ENCODE peak calls at places on chromosomes 5 and 9, in five cellular contexts. One of them, this sample, is unnamed.

GRCh38 chr5:174172104-174172965 is 126.8 kb downstream of the NSG2 start:
- DNase-seq in IMR-90: no peak
- DNase-seq in H1: no peak
- DNase-seq in H9: peak; percentile 43
- DNase-seq in neuronal stem cell: peak; percentile 79
- DNase-seq in this sample: no peak

GRCh38 chr5:143542798-143543144 is 139.3 kb upstream of the NR3C1 start:
- DNase-seq in IMR-90: no peak
- DNase-seq in neuronal stem cell: no peak
- DNase-seq in H9: no peak
- DNase-seq in H1: no peak
- DNase-seq in this sample: no peak

GRCh38 chr9:121748080-121748479 is 96.6 kb downstream of the DAB2IP start:
- DNase-seq in H9: no peak
- DNase-seq in IMR-90: peak; percentile 37
- DNase-seq in H1: no peak
- DNase-seq in neuronal stem cell: no peak
- DNase-seq in this sample: no peak

GRCh38 chr5:39399135-39400036 is 25.4 kb downstream of the DAB2 start:
- DNase-seq in neuronal stem cell: no peak
- DNase-seq in H1: no peak
- DNase-seq in IMR-90: peak; percentile 98
- DNase-seq in H9: no peak
- DNase-seq in this sample: peak; percentile 98

GRCh38 chr9:92236915-92237314 is 56.6 kb downstream of the IARS1 start:
- DNase-seq in neuronal stem cell: no peak
- DNase-seq in IMR-90: no peak
- DNase-seq in H9: no peak
- DNase-seq in H1: no peak
- DNase-seq in this sample: no peak

GRCh38 chr9:76510041-76510440 is 51.1 kb downstream of the GCNT1 start:
- DNase-seq in H1: no peak
- DNase-seq in IMR-90: peak; percentile 55
- DNase-seq in neuronal stem cell: no peak
- DNase-seq in H9: no peak
- DNase-seq in this sample: no peak

GRCh38 chr5:91983869-91984268 is 600.8 kb upstream of the ARRDC3 start:
- DNase-seq in H1: no peak
- DNase-seq in neuronal stem cell: no peak
- DNase-seq in IMR-90: peak; percentile 11
- DNase-seq in H9: no peak
- DNase-seq in this sample: no peak

GRCh38 chr5:135567661-135568060 is 11.1 kb downstream of the CXCL14 start:
- DNase-seq in H1: no peak
- DNase-seq in neuronal stem cell: no peak
- DNase-seq in IMR-90: peak; percentile 35
- DNase-seq in H9: no peak
- DNase-seq in this sample: no peak

GRCh38 chr9:13569706-13570423 is 290.4 kb upstream of the MPDZ start:
- DNase-seq in H9: no peak
- DNase-seq in IMR-90: no peak
- DNase-seq in H1: no peak
- DNase-seq in neuronal stem cell: no peak
- DNase-seq in this sample: no peak
- H4K8ac ChIP-seq in H9: no peak overlapping the region
- H4K8ac ChIP-seq in IMR-90: no peak overlapping the region
- H4K8ac ChIP-seq in H1: no peak overlapping the region
- H4K8ac ChIP-seq in neuronal stem cell: no peak overlapping the region
- H4K8ac ChIP-seq in this sample: no peak overlapping the region

DNA sequence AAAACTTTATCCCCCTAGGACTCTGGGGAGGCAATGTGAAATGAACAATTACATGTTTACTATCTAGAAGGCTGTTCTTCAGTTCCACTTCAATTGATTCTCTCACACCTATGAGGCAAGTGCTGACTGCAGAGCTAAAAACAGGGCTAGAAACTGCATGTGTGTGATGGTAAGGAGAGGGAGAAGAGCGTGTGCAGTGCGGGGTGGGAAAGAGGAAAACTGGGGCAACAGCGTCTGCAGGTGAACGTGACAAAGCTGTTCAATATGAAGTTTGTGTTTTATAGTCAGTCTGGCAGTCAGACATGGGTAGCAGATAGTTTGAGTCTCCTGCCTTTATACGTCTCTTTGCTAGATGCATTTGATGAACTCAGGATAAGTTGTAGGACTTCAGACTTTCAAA is 6.6 kb upstream of the COMMD10 start:
- DNase-seq in IMR-90: no peak
- DNase-seq in H1: no peak
- DNase-seq in H9: no peak
- DNase-seq in neuronal stem cell: no peak
- DNase-seq in this sample: no peak
- H3K27ac ChIP-seq in IMR-90: no peak overlapping the region
- H3K27ac ChIP-seq in H1: no peak overlapping the region
- H3K27ac ChIP-seq in H9: no peak overlapping the region
- H3K27ac ChIP-seq in neuronal stem cell: no peak overlapping the region
- H3K27ac ChIP-seq in this sample: no peak overlapping the region

GRCh38 chr9:133029994-133030316 is 842 bp upstream of the GTF3C5 start:
- DNase-seq in neuronal stem cell: no peak
- DNase-seq in H1: no peak
- DNase-seq in IMR-90: no peak
- DNase-seq in H9: no peak
- DNase-seq in this sample: no peak
- H3K4ac ChIP-seq in neuronal stem cell: no peak overlapping the region
- H3K4ac ChIP-seq in H1: no peak overlapping the region
- H3K4ac ChIP-seq in IMR-90: peak overlapping the region; percentile 95
- H3K4ac ChIP-seq in H9: no peak overlapping the region
- H3K4ac ChIP-seq in this sample: peak overlapping the region; percentile 86

DNA sequence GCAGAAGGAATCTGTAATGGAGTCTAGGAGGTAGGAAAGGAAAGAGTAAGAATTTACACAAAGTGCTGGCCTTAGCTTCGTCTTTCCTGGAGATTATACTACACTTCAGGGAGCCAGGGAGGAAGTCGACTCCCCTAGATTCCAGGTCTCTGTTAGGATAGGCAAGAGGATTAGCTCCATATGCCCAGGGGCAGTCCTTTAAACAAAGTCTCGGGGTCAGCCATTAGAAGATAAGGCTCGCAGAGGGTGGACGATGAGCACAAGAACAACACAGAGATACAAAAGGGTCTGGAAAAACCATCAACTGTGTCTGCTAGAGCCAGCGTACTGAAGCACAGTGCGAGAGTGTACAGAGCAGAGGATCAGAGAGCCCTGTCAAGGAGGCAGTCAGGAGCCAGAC is 344.7 kb upstream of the TNC start:
- DNase-seq in H9: no peak
- DNase-seq in neuronal stem cell: no peak
- DNase-seq in H1: no peak
- DNase-seq in IMR-90: no peak
- DNase-seq in this sample: no peak
- H4K8ac ChIP-seq in H9: no peak overlapping the region
- H4K8ac ChIP-seq in neuronal stem cell: no peak overlapping the region
- H4K8ac ChIP-seq in H1: no peak overlapping the region
- H4K8ac ChIP-seq in IMR-90: no peak overlapping the region
- H4K8ac ChIP-seq in this sample: no peak overlapping the region

GRCh38 chr5:2750026-2750757 is 1.3 kb downstream of the IRX2 start:
- DNase-seq in IMR-90: no peak
- DNase-seq in H1: peak; percentile 77
- DNase-seq in neuronal stem cell: no peak
- DNase-seq in H9: peak; percentile 73
- DNase-seq in this sample: no peak
- H3K27ac ChIP-seq in IMR-90: no peak overlapping the region
- H3K27ac ChIP-seq in H1: peak overlapping the region; percentile 62
- H3K27ac ChIP-seq in neuronal stem cell: no peak overlapping the region
- H3K27ac ChIP-seq in H9: no peak overlapping the region
- H3K27ac ChIP-seq in this sample: no peak overlapping the region